ENCODE peak calls at places on chromosomes 5 and 9, in seven cellular contexts. I is pancreas; F is brain microvascular endothelial cell; R is neural progenitor cell; X is cerebellar cortex; L is NCI-H345; A is CD4-positive, alpha-beta T cell. Q is an unnamed sample.

GRCh38 chr9:97564291-97565175 is 63.1 kb downstream of the TMOD1 start:
- DNase-seq in F (peak), I (peak), X (peak), R (peak), A (no peak), L (peak), Q (no peak)

GRCh38 chr9:107000218-107000617 is 137.3 kb downstream of the ZNF462 start:
- DNase-seq in F (no peak), L (no peak), I (no peak), R (no peak), X (no peak), A (no peak), Q (no peak)

GRCh38 chr5:90962481-90962880 is 403.9 kb downstream of the ADGRV1 start:
- DNase-seq in R (no peak), F (no peak), I (no peak), X (no peak), L (no peak), A (no peak), Q (no peak)

GRCh38 chr5:118692811-118693342 is 295.5 kb downstream of the DTWD2 start:
- DNase-seq in R (peak), I (no peak), X (peak), A (no peak), L (no peak), F (no peak), Q (no peak)

GRCh38 chr9:70607926-70608325 is 193.5 kb upstream of the KLF9 start:
- DNase-seq in X (no peak), I (no peak), A (no peak), F (no peak), L (no peak), R (no peak), Q (peak)

GRCh38 chr5:147072591-147072990 is 162.2 kb upstream of the STK32A start:
- DNase-seq in F (no peak), R (no peak), A (no peak), I (no peak), L (peak), X (no peak), Q (no peak)

GRCh38 chr5:14859980-14860379 is 11.6 kb downstream of the ANKH start:
- DNase-seq in X (peak), F (no peak), L (no peak), R (no peak), A (no peak), I (no peak), Q (no peak)

GRCh38 chr5:159616967-159617366 is 286.7 kb upstream of the IL12B start:
- DNase-seq in L (no peak), R (no peak), I (no peak), A (no peak), X (no peak), F (peak), Q (no peak)

GRCh38 chr5:116681334-116682013 is 106.9 kb upstream of the SEMA6A start:
- DNase-seq in A (no peak), L (no peak), X (no peak), I (no peak), F (no peak), R (no peak), Q (no peak)

GRCh38 chr5:23042231-23042630 is 189.1 kb upstream of the CDH12 start:
- DNase-seq in F (no peak), A (no peak), R (peak), I (no peak), X (no peak), L (peak), Q (no peak)

Q was measured in SIG-M5.